ENCODE peak calls at places on chromosomes 13 and 19, in seven cellular contexts. O is colonic mucosa, W is breast epithelium, B is left lung, V is heart right ventricle, X is tibial artery, U is dorsolateral prefrontal cortex. H is an unnamed sample.

GRCh38 chr19:45440873-45441654 is 17.3 kb upstream of the ERCC1 start:
- DNase-seq in O (no peak), W (no peak), B (no peak), V (no peak), X (no peak), U (no peak), H (no peak)

GRCh38 chr19:46042252-46042883 is 1.6 kb upstream of the IGFL4 start:
- DNase-seq in O (no peak), W (no peak), B (no peak), V (no peak), X (no peak), U (no peak), H (no peak)

GRCh38 chr19:43552616-43553015 is 19.6 kb downstream of the ZNF575 start:
- DNase-seq in O (no peak), W (no peak), B (no peak), V (no peak), X (no peak), U (no peak), H (no peak)

GRCh38 chr13:33016414-33017409 is at the start of gene KL:
- DNase-seq in O (peak; percentile 23), W (no peak), B (peak; percentile 89), V (peak; percentile 49), X (peak; percentile 29), U (no peak), H (peak; percentile 45)

GRCh38 chr19:6739884-6740588 is 556 bp downstream of the TRIP10 start:
- DNase-seq in O (no peak), W (no peak), B (peak; percentile 85), V (peak; percentile 63), X (no peak), U (no peak), H (peak; percentile 67)

GRCh38 chr19:43774103-43774939 is 6.5 kb downstream of the KCNN4 start:
- DNase-seq in O (peak; percentile 83), W (no peak), B (peak; percentile 87), V (peak; percentile 65), X (no peak), U (no peak), H (peak; percentile 72)

GRCh38 chr13:63636231-63636993 is 2220.8 kb upstream of the PCDH20 start:
- DNase-seq in O (no peak), W (no peak), B (no peak), V (no peak), X (no peak), U (no peak), H (no peak)

GRCh38 chr19:4738734-4739133 is 15.1 kb upstream of the DPP9 start:
- DNase-seq in O (no peak), W (no peak), B (no peak), V (no peak), X (no peak), U (no peak), H (no peak)

GRCh38 chr19:40556953-40557530 is 19.6 kb upstream of the SHKBP1 start:
- DNase-seq in O (no peak), W (no peak), B (peak; percentile 63), V (no peak), X (no peak), U (no peak), H (no peak)

GRCh38 chr13:112346173-112346898 is 29.8 kb upstream of the SPACA7 start:
- DNase-seq in O (no peak), W (no peak), B (no peak), V (no peak), X (no peak), U (no peak), H (no peak)

GRCh38 chr19:49672131-49672919 is 4.7 kb upstream of the PRMT1 start:
- DNase-seq in O (peak; percentile 84), W (peak; percentile 70), B (peak; percentile 96), V (peak; percentile 83), X (peak; percentile 69), U (peak; percentile 64), H (peak; percentile 84)

GRCh38 chr19:13133241-13133870 is 15.3 kb downstream of the NACC1 start:
- DNase-seq in O (no peak), W (no peak), B (no peak), V (no peak), X (no peak), U (no peak), H (no peak)

GRCh38 chr19:797528-798414 is 519 bp downstream of the PTBP1 start:
- DNase-seq in O (peak; percentile 91), W (peak; percentile 87), B (peak; percentile 95), V (peak; percentile 93), X (peak; percentile 80), U (peak; percentile 66), H (peak; percentile 93)

GRCh38 chr19:35977446-35978222 is 17.4 kb upstream of the SDHAF1 start:
- DNase-seq in O (no peak), W (no peak), B (peak; percentile 49), V (no peak), X (no peak), U (no peak), H (no peak)

GRCh38 chr19:45125975-45126493 is 33.1 kb downstream of the PPP1R37 start:
- DNase-seq in O (peak; percentile 84), W (peak; percentile 86), B (no peak), V (peak; percentile 48), X (peak; percentile 25), U (no peak), H (peak; percentile 66)

DNA sequence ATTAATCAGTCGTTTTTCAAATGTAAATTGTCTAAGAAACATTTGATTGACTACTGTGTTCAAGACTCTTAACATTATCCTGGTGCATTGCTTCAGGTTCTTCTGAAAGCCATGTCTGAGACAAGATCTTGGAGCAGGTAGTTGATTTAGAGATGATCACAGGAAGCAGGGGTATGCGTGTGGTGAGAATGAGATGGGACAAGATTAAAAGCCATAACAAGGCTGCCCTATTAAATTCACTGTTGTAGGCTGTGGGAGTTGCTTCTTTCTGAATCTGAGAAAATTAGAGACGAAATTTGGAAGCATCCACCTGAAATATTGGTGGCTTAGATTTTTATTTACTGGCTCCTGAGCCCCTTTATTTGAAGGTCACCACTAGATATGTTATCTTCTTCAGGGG is 687.4 kb upstream of the SLITRK6 start:
- DNase-seq in O (no peak), W (no peak), B (no peak), V (no peak), X (no peak), U (no peak), H (no peak)
- TF ChIP-seq CTCF in O (no peak), W (no peak), B (no peak), V (no peak), X (no peak), U (no peak), H (no peak)

DNA sequence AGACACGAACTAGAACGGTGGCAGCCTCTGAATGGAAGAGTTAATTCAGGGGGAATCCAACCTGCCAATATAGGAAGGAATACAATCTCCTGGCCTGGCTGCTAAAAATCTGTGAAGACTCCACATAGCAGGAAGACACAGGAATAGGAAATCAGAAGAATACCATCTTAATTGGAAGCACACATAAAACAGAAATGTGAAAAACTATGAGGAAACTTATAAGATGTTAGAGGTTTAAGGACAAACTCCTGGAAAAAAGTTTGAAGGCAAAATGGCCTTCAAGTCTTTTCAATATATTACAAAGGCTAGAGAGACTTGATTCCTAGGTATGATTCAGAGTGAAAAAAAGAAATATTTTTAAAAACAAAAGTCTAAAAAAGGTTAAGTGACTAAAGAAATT is 78.1 kb upstream of the FBXL3 start:
- DNase-seq in O (no peak), W (no peak), B (no peak), V (no peak), X (no peak), U (no peak), H (no peak)
- H3K4me3 ChIP-seq in O (no peak overlapping the region), W (no peak overlapping the region), B (no peak overlapping the region), V (no peak overlapping the region), X (no peak overlapping the region), U (no peak overlapping the region), H (no peak overlapping the region)

DNA sequence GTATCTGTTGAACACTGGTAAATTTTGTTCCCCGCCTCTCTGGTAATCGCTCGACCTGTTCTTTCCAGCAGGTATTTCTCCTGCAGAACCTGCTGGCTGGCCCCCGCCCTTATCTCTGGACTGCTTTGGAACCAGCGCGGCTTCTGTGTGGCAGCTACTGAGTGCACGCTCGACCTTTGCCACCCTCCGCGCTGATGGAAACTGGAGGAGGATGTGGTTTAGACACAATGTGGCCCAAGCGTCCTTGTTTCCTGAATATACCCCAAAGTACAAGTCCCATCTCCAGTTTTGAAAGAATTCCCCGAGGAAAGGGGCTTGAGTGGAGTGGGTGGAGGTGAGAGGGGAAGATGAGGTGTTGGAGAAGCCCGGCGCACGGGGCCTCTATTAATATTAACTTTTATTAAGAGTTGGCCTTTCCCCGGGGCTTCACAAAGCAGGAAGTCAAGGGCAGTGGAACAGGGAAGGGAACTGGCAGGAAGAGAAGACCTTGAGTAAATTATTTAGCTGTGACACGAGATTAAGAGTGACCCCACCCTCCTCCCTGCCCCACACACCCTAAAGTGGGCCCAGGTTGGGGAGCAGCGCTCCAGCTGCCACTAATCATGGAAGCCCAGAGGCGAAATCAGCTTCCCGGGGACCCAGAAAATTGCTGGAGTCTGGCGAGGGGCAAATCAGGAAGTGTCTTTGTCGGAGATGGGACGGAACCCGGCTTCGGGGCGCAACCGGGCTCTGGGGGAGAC is 16.0 kb downstream of the CDX2 start:
- DNase-seq in O (peak; percentile 86), W (no peak), B (no peak), V (no peak), X (no peak), U (no peak), H (no peak)
- H3K27ac ChIP-seq in O (peak overlapping the region; percentile 88), W (no peak overlapping the region), B (no peak overlapping the region), V (no peak overlapping the region), X (no peak overlapping the region), U (no peak overlapping the region), H (no peak overlapping the region)

GRCh38 chr19:47608908-47609879 is at the start of gene BICRA:
- DNase-seq in O (peak; percentile 74), W (peak; percentile 82), B (peak; percentile 95), V (peak; percentile 88), X (peak; percentile 82), U (peak; percentile 75), H (peak; percentile 83)

GRCh38 chr19:47609885-47610545 is 1.1 kb downstream of the BICRA start:
- DNase-seq in O (peak; percentile 70), W (no peak), B (peak; percentile 89), V (peak; percentile 55), X (peak; percentile 41), U (no peak), H (peak; percentile 78)

GRCh38 chr19:47607564-47608073 is 1.3 kb upstream of the BICRA start:
- DNase-seq in O (no peak), W (no peak), B (no peak), V (no peak), X (no peak), U (no peak), H (no peak)

GRCh38 chr19:47610546-47610894 is 1.6 kb downstream of the BICRA start:
- DNase-seq in O (no peak), W (no peak), B (no peak), V (no peak), X (no peak), U (no peak), H (no peak)

DNA sequence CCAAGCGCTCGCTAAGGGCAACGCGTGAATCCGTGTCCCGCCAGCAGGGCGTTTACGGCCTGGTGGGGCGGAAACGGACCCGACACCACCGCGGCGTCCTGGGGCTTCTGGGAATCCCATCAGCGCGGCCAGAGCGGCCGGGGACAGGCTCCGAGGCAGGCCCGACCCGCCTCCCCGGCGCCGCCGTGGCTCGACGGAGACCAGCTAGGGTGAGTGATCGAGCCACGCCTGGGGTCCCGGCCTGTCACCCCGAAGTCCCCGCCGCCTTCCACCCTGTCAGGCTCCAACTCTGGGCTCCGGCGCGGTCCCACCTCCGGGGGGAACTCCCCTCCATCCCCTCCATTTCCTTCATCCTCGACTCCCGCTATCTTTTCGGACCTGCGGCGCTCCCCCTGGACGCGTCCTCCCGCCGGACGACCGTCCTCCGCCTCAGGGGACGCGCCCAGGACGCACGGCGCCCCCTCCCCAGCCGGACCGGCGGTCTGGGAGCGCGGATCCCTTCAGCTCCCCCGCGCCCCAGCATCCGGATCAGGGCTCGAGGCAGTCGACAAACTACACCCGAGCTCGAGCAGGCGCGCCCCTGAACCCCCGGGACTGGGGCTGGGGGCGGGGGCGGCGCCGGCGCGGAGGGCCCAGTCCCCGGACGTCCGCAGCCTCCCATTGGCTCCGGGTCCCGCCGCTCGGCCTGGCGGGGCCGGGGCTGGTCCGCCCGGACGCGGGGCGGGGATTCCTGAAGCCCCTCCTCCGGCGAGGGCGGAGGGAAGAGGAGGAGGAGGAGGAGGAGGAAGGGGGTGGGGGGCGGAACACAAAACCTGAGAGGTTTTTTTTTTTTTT is 643 bp upstream of the BICRA start:
- DNase-seq in O (peak; percentile 95), W (peak; percentile 93), B (peak; percentile 98), V (peak; percentile 97), X (peak; percentile 93), U (peak; percentile 90), H (peak; percentile 95)
- TF ChIP-seq CTCF in O (peak; percentile 12), W (peak; percentile 27), B (no peak), V (no peak), X (peak; percentile 30), U (no peak), H (no peak)

H was measured in heart left ventricle.